ENCODE peak calls at places on chromosomes 5 and 9, in seven cellular contexts. One of them, this sample, is unnamed.

GRCh38 chr9:90368241-90368640 is 274.4 kb downstream of the DIRAS2 start:
- DNase-seq in NCI-H774: no peak
- DNase-seq in activated CD8-positive, alpha-beta memory T cell treated with anti-CD3 and anti-CD28 coated beads for 24 hours: no peak
- DNase-seq in ELR: no peak
- DNase-seq in iPS DF 19.7: no peak
- DNase-seq in CD4-positive, alpha-beta memory T cell: no peak
- DNase-seq in NCI-H1092: no peak
- DNase-seq in this sample: no peak

GRCh38 chr5:179749857-179750508 is 17.4 kb downstream of the MAML1 start:
- DNase-seq in NCI-H774: no peak
- DNase-seq in activated CD8-positive, alpha-beta memory T cell treated with anti-CD3 and anti-CD28 coated beads for 24 hours: no peak
- DNase-seq in ELR: no peak
- DNase-seq in iPS DF 19.7: no peak
- DNase-seq in CD4-positive, alpha-beta memory T cell: no peak
- DNase-seq in NCI-H1092: no peak
- DNase-seq in this sample: no peak

GRCh38 chr9:121246821-121247511 is 21.0 kb upstream of the GSN start:
- DNase-seq in NCI-H774: no peak
- DNase-seq in activated CD8-positive, alpha-beta memory T cell treated with anti-CD3 and anti-CD28 coated beads for 24 hours: no peak
- DNase-seq in ELR: peak
- DNase-seq in iPS DF 19.7: no peak
- DNase-seq in CD4-positive, alpha-beta memory T cell: no peak
- DNase-seq in NCI-H1092: no peak
- DNase-seq in this sample: no peak

GRCh38 chr5:52989025-52989780 is at the start of gene ITGA2:
- DNase-seq in NCI-H774: peak
- DNase-seq in activated CD8-positive, alpha-beta memory T cell treated with anti-CD3 and anti-CD28 coated beads for 24 hours: peak
- DNase-seq in ELR: peak
- DNase-seq in iPS DF 19.7: peak
- DNase-seq in CD4-positive, alpha-beta memory T cell: peak
- DNase-seq in NCI-H1092: no peak
- DNase-seq in this sample: peak

GRCh38 chr5:157390179-157390923 is 69.7 kb upstream of the NIPAL4 start:
- DNase-seq in NCI-H774: no peak
- DNase-seq in activated CD8-positive, alpha-beta memory T cell treated with anti-CD3 and anti-CD28 coated beads for 24 hours: peak
- DNase-seq in ELR: peak
- DNase-seq in iPS DF 19.7: no peak
- DNase-seq in CD4-positive, alpha-beta memory T cell: peak
- DNase-seq in NCI-H1092: no peak
- DNase-seq in this sample: no peak

GRCh38 chr5:142900926-142901325 is 130.7 kb downstream of the ARHGAP26 start:
- DNase-seq in NCI-H774: no peak
- DNase-seq in activated CD8-positive, alpha-beta memory T cell treated with anti-CD3 and anti-CD28 coated beads for 24 hours: no peak
- DNase-seq in ELR: peak
- DNase-seq in iPS DF 19.7: no peak
- DNase-seq in CD4-positive, alpha-beta memory T cell: no peak
- DNase-seq in NCI-H1092: no peak
- DNase-seq in this sample: no peak

GRCh38 chr5:73596705-73597328 is 29.2 kb upstream of the ARHGEF28 start:
- DNase-seq in NCI-H774: peak
- DNase-seq in activated CD8-positive, alpha-beta memory T cell treated with anti-CD3 and anti-CD28 coated beads for 24 hours: no peak
- DNase-seq in ELR: peak
- DNase-seq in iPS DF 19.7: peak
- DNase-seq in CD4-positive, alpha-beta memory T cell: no peak
- DNase-seq in NCI-H1092: no peak
- DNase-seq in this sample: no peak

GRCh38 chr5:137498736-137499505 is at the start of gene SPOCK1:
- DNase-seq in NCI-H774: peak
- DNase-seq in activated CD8-positive, alpha-beta memory T cell treated with anti-CD3 and anti-CD28 coated beads for 24 hours: peak
- DNase-seq in ELR: peak
- DNase-seq in iPS DF 19.7: no peak
- DNase-seq in CD4-positive, alpha-beta memory T cell: peak
- DNase-seq in NCI-H1092: peak
- DNase-seq in this sample: peak

GRCh38 chr5:93477791-93478190 is 103.2 kb downstream of the NR2F1-AS1 start:
- DNase-seq in NCI-H774: no peak
- DNase-seq in activated CD8-positive, alpha-beta memory T cell treated with anti-CD3 and anti-CD28 coated beads for 24 hours: no peak
- DNase-seq in ELR: no peak
- DNase-seq in iPS DF 19.7: no peak
- DNase-seq in CD4-positive, alpha-beta memory T cell: no peak
- DNase-seq in NCI-H1092: no peak
- DNase-seq in this sample: no peak

GRCh38 chr9:38620483-38621433 is at the start of gene ANKRD18A:
- DNase-seq in NCI-H774: peak
- DNase-seq in activated CD8-positive, alpha-beta memory T cell treated with anti-CD3 and anti-CD28 coated beads for 24 hours: peak
- DNase-seq in ELR: peak
- DNase-seq in iPS DF 19.7: peak
- DNase-seq in CD4-positive, alpha-beta memory T cell: peak
- DNase-seq in NCI-H1092: peak
- DNase-seq in this sample: peak

GRCh38 chr5:34517249-34517648 is 138.9 kb upstream of the RAI14 start:
- DNase-seq in NCI-H774: no peak
- DNase-seq in activated CD8-positive, alpha-beta memory T cell treated with anti-CD3 and anti-CD28 coated beads for 24 hours: no peak
- DNase-seq in ELR: peak
- DNase-seq in iPS DF 19.7: no peak
- DNase-seq in CD4-positive, alpha-beta memory T cell: no peak
- DNase-seq in NCI-H1092: no peak
- DNase-seq in this sample: no peak

GRCh38 chr5:73856972-73857371 is 231.0 kb downstream of the ARHGEF28 start:
- DNase-seq in NCI-H774: no peak
- DNase-seq in activated CD8-positive, alpha-beta memory T cell treated with anti-CD3 and anti-CD28 coated beads for 24 hours: no peak
- DNase-seq in ELR: no peak
- DNase-seq in iPS DF 19.7: no peak
- DNase-seq in CD4-positive, alpha-beta memory T cell: no peak
- DNase-seq in NCI-H1092: no peak
- DNase-seq in this sample: no peak

GRCh38 chr9:109517798-109518435 is 19.8 kb upstream of the PTPN3 start:
- DNase-seq in NCI-H774: no peak
- DNase-seq in activated CD8-positive, alpha-beta memory T cell treated with anti-CD3 and anti-CD28 coated beads for 24 hours: no peak
- DNase-seq in ELR: no peak
- DNase-seq in iPS DF 19.7: no peak
- DNase-seq in CD4-positive, alpha-beta memory T cell: no peak
- DNase-seq in NCI-H1092: peak
- DNase-seq in this sample: no peak

GRCh38 chr5:8993031-8993430 is 552.8 kb downstream of the SEMA5A start:
- DNase-seq in NCI-H774: no peak
- DNase-seq in activated CD8-positive, alpha-beta memory T cell treated with anti-CD3 and anti-CD28 coated beads for 24 hours: no peak
- DNase-seq in ELR: peak
- DNase-seq in iPS DF 19.7: peak
- DNase-seq in CD4-positive, alpha-beta memory T cell: no peak
- DNase-seq in NCI-H1092: no peak
- DNase-seq in this sample: no peak

GRCh38 chr9:38142201-38142600 is 73.2 kb upstream of the SHB start:
- DNase-seq in NCI-H774: no peak
- DNase-seq in activated CD8-positive, alpha-beta memory T cell treated with anti-CD3 and anti-CD28 coated beads for 24 hours: no peak
- DNase-seq in ELR: peak
- DNase-seq in iPS DF 19.7: no peak
- DNase-seq in CD4-positive, alpha-beta memory T cell: no peak
- DNase-seq in NCI-H1092: no peak
- DNase-seq in this sample: no peak

GRCh38 chr5:126384985-126385384 is 38.2 kb upstream of the GRAMD2B start:
- DNase-seq in NCI-H774: no peak
- DNase-seq in activated CD8-positive, alpha-beta memory T cell treated with anti-CD3 and anti-CD28 coated beads for 24 hours: no peak
- DNase-seq in ELR: peak
- DNase-seq in iPS DF 19.7: no peak
- DNase-seq in CD4-positive, alpha-beta memory T cell: no peak
- DNase-seq in NCI-H1092: no peak
- DNase-seq in this sample: no peak

GRCh38 chr5:539469-540214 is 15.4 kb upstream of the SLC9A3 start:
- DNase-seq in NCI-H774: no peak
- DNase-seq in activated CD8-positive, alpha-beta memory T cell treated with anti-CD3 and anti-CD28 coated beads for 24 hours: no peak
- DNase-seq in ELR: no peak
- DNase-seq in iPS DF 19.7: no peak
- DNase-seq in CD4-positive, alpha-beta memory T cell: no peak
- DNase-seq in NCI-H1092: no peak
- DNase-seq in this sample: no peak

GRCh38 chr5:147092044-147092443 is 142.8 kb upstream of the STK32A start:
- DNase-seq in NCI-H774: no peak
- DNase-seq in activated CD8-positive, alpha-beta memory T cell treated with anti-CD3 and anti-CD28 coated beads for 24 hours: no peak
- DNase-seq in ELR: no peak
- DNase-seq in iPS DF 19.7: no peak
- DNase-seq in CD4-positive, alpha-beta memory T cell: no peak
- DNase-seq in NCI-H1092: no peak
- DNase-seq in this sample: no peak

GRCh38 chr5:111551569-111552275 is 39.4 kb upstream of the STARD4 start:
- DNase-seq in NCI-H774: no peak
- DNase-seq in activated CD8-positive, alpha-beta memory T cell treated with anti-CD3 and anti-CD28 coated beads for 24 hours: no peak
- DNase-seq in ELR: peak
- DNase-seq in iPS DF 19.7: no peak
- DNase-seq in CD4-positive, alpha-beta memory T cell: no peak
- DNase-seq in NCI-H1092: no peak
- DNase-seq in this sample: no peak

This sample was measured in activated B cell treated with CpG ODN at 0.5 μM for 24 hours.